ENCODE peak calls at places on chromosomes 4 and X, in five cellular contexts. K, Z, Y, B and W are unnamed samples.

GRCh38 chrX:108148524-108148923 is 56.9 kb downstream of the ATG4A start:
- DNase-seq in Y (no peak), K (no peak), Z (no peak), B (no peak), W (no peak)

GRCh38 chr4:163621844-163622243 is 127.4 kb downstream of the TMA16 start:
- DNase-seq in Z (no peak), Y (no peak), K (no peak), B (no peak), W (no peak)

GRCh38 chr4:71864380-71864779 is 80.5 kb upstream of the GC start:
- DNase-seq in K (no peak), Y (no peak), B (no peak), Z (no peak), W (no peak)

GRCh38 chr4:112181358-112182000 is 36.2 kb downstream of the FAM241A start:
- DNase-seq in K (no peak), Y (no peak), B (no peak), Z (no peak), W (no peak)

GRCh38 chrX:103157511-103158316 is 57.2 kb upstream of the BEX4 start:
- DNase-seq in Y (no peak), B (no peak), K (no peak), Z (no peak), W (peak)

GRCh38 chr4:165294907-165295306 is 32.6 kb upstream of the MSMO1 start:
- DNase-seq in Y (no peak), B (peak), K (no peak), Z (no peak), W (no peak)

GRCh38 chr4:172142331-172142738 is 329.1 kb downstream of the GALNTL6 start:
- DNase-seq in B (no peak), K (no peak), Z (no peak), Y (no peak), W (no peak)

GRCh38 chr4:2292679-2293108 is 30.8 kb upstream of the MXD4 start:
- DNase-seq in Y (no peak), Z (no peak), K (no peak), B (no peak), W (peak)

GRCh38 chr4:113358784-113359183 is 309.3 kb downstream of the ANK2 start:
- DNase-seq in Y (no peak), K (no peak), B (no peak), Z (no peak), W (no peak)

GRCh38 chr4:152073738-152074137 is 312.9 kb upstream of the GATB start:
- DNase-seq in Z (no peak), B (no peak), Y (no peak), K (no peak), W (no peak)

GRCh38 chr4:76699911-76700310 is 198.0 kb downstream of the SOWAHB start:
- DNase-seq in Z (no peak), K (no peak), Y (no peak), B (no peak), W (no peak)

GRCh38 chr4:160319221-160319867 is 1216.5 kb downstream of the RAPGEF2 start:
- DNase-seq in Z (no peak), Y (no peak), B (no peak), K (no peak), W (peak)